ENCODE peak calls at places on chromosome 9, in eight cellular contexts. One of them, this sample, is unnamed.

GRCh38 chr9:131656356-131657030 is 83.4 kb downstream of the RAPGEF1 start:
- DNase-seq in Right ventricle myocardium inferior: peak; percentile 91
- DNase-seq in activated naive CD8-positive, alpha-beta T cell treated with anti-CD3 and anti-CD28 coated beads for 36 hours: peak; percentile 58
- DNase-seq in cardiac septum: peak; percentile 95
- DNase-seq in foreskin fibroblast: no peak
- DNase-seq in BE2C: no peak
- DNase-seq in effector memory CD8-positive, alpha-beta T cell: peak; percentile 71
- DNase-seq in left ventricle myocardium inferior: peak; percentile 67
- DNase-seq in this sample: peak; percentile 89

GRCh38 chr9:114454652-114455051 is 50.6 kb downstream of the WHRN start:
- DNase-seq in cardiac septum: no peak
- DNase-seq in effector memory CD8-positive, alpha-beta T cell: no peak
- DNase-seq in BE2C: no peak
- DNase-seq in activated naive CD8-positive, alpha-beta T cell treated with anti-CD3 and anti-CD28 coated beads for 36 hours: no peak
- DNase-seq in foreskin fibroblast: no peak
- DNase-seq in Right ventricle myocardium inferior: no peak
- DNase-seq in left ventricle myocardium inferior: no peak
- DNase-seq in this sample: no peak

GRCh38 chr9:79637180-79637925 is 65.6 kb downstream of the TLE4 start:
- DNase-seq in Right ventricle myocardium inferior: no peak
- DNase-seq in foreskin fibroblast: no peak
- DNase-seq in cardiac septum: no peak
- DNase-seq in left ventricle myocardium inferior: no peak
- DNase-seq in activated naive CD8-positive, alpha-beta T cell treated with anti-CD3 and anti-CD28 coated beads for 36 hours: no peak
- DNase-seq in BE2C: no peak
- DNase-seq in effector memory CD8-positive, alpha-beta T cell: no peak
- DNase-seq in this sample: no peak

GRCh38 chr9:95821999-95822398 is 53.5 kb upstream of the ERCC6L2 start:
- DNase-seq in left ventricle myocardium inferior: no peak
- DNase-seq in effector memory CD8-positive, alpha-beta T cell: no peak
- DNase-seq in activated naive CD8-positive, alpha-beta T cell treated with anti-CD3 and anti-CD28 coated beads for 36 hours: no peak
- DNase-seq in cardiac septum: no peak
- DNase-seq in foreskin fibroblast: no peak
- DNase-seq in BE2C: no peak
- DNase-seq in Right ventricle myocardium inferior: no peak
- DNase-seq in this sample: no peak

GRCh38 chr9:28007097-28007817 is 434.0 kb upstream of the C9orf72 start:
- DNase-seq in BE2C: no peak
- DNase-seq in left ventricle myocardium inferior: no peak
- DNase-seq in activated naive CD8-positive, alpha-beta T cell treated with anti-CD3 and anti-CD28 coated beads for 36 hours: no peak
- DNase-seq in effector memory CD8-positive, alpha-beta T cell: no peak
- DNase-seq in Right ventricle myocardium inferior: no peak
- DNase-seq in foreskin fibroblast: no peak
- DNase-seq in cardiac septum: no peak
- DNase-seq in this sample: no peak

GRCh38 chr9:108842610-108843295 is 13.0 kb downstream of the ACTL7B start:
- DNase-seq in left ventricle myocardium inferior: no peak
- DNase-seq in Right ventricle myocardium inferior: no peak
- DNase-seq in effector memory CD8-positive, alpha-beta T cell: no peak
- DNase-seq in cardiac septum: no peak
- DNase-seq in BE2C: no peak
- DNase-seq in activated naive CD8-positive, alpha-beta T cell treated with anti-CD3 and anti-CD28 coated beads for 36 hours: peak; percentile 13
- DNase-seq in foreskin fibroblast: no peak
- DNase-seq in this sample: no peak

GRCh38 chr9:134639994-134640393 is 1.6 kb upstream of the COL5A1 start:
- DNase-seq in foreskin fibroblast: no peak
- DNase-seq in activated naive CD8-positive, alpha-beta T cell treated with anti-CD3 and anti-CD28 coated beads for 36 hours: no peak
- DNase-seq in left ventricle myocardium inferior: no peak
- DNase-seq in BE2C: no peak
- DNase-seq in effector memory CD8-positive, alpha-beta T cell: no peak
- DNase-seq in cardiac septum: no peak
- DNase-seq in Right ventricle myocardium inferior: no peak
- DNase-seq in this sample: no peak

GRCh38 chr9:135773677-135774238 is 71.8 kb downstream of the KCNT1 start:
- DNase-seq in cardiac septum: no peak
- DNase-seq in activated naive CD8-positive, alpha-beta T cell treated with anti-CD3 and anti-CD28 coated beads for 36 hours: no peak
- DNase-seq in effector memory CD8-positive, alpha-beta T cell: no peak
- DNase-seq in Right ventricle myocardium inferior: no peak
- DNase-seq in left ventricle myocardium inferior: no peak
- DNase-seq in BE2C: no peak
- DNase-seq in foreskin fibroblast: no peak
- DNase-seq in this sample: no peak

GRCh38 chr9:110148384-110148783 is 59.6 kb downstream of the C9orf152 start:
- DNase-seq in BE2C: no peak
- DNase-seq in Right ventricle myocardium inferior: no peak
- DNase-seq in effector memory CD8-positive, alpha-beta T cell: peak; percentile 19
- DNase-seq in foreskin fibroblast: no peak
- DNase-seq in cardiac septum: no peak
- DNase-seq in left ventricle myocardium inferior: no peak
- DNase-seq in activated naive CD8-positive, alpha-beta T cell treated with anti-CD3 and anti-CD28 coated beads for 36 hours: peak; percentile 69
- DNase-seq in this sample: no peak

GRCh38 chr9:6758418-6759113 is 793 bp downstream of the KDM4C start:
- DNase-seq in foreskin fibroblast: peak; percentile 31
- DNase-seq in left ventricle myocardium inferior: peak; percentile 39
- DNase-seq in BE2C: peak; percentile 49
- DNase-seq in Right ventricle myocardium inferior: no peak
- DNase-seq in effector memory CD8-positive, alpha-beta T cell: peak; percentile 53
- DNase-seq in activated naive CD8-positive, alpha-beta T cell treated with anti-CD3 and anti-CD28 coated beads for 36 hours: peak; percentile 58
- DNase-seq in cardiac septum: peak; percentile 84
- DNase-seq in this sample: peak; percentile 76

GRCh38 chr9:130940023-130940549 is 1.0 kb upstream of the FIBCD1 start:
- DNase-seq in foreskin fibroblast: no peak
- DNase-seq in BE2C: peak; percentile 17
- DNase-seq in effector memory CD8-positive, alpha-beta T cell: no peak
- DNase-seq in left ventricle myocardium inferior: no peak
- DNase-seq in activated naive CD8-positive, alpha-beta T cell treated with anti-CD3 and anti-CD28 coated beads for 36 hours: no peak
- DNase-seq in Right ventricle myocardium inferior: peak; percentile 51
- DNase-seq in cardiac septum: no peak
- DNase-seq in this sample: no peak

GRCh38 chr9:35110327-35110758 is 5.3 kb downstream of the ATOSB start:
- DNase-seq in foreskin fibroblast: peak; percentile 58
- DNase-seq in activated naive CD8-positive, alpha-beta T cell treated with anti-CD3 and anti-CD28 coated beads for 36 hours: no peak
- DNase-seq in BE2C: no peak
- DNase-seq in left ventricle myocardium inferior: no peak
- DNase-seq in Right ventricle myocardium inferior: no peak
- DNase-seq in cardiac septum: no peak
- DNase-seq in effector memory CD8-positive, alpha-beta T cell: no peak
- DNase-seq in this sample: no peak

GRCh38 chr9:98374385-98375051 is 119.1 kb upstream of the TBC1D2 start:
- DNase-seq in cardiac septum: no peak
- DNase-seq in BE2C: no peak
- DNase-seq in activated naive CD8-positive, alpha-beta T cell treated with anti-CD3 and anti-CD28 coated beads for 36 hours: no peak
- DNase-seq in left ventricle myocardium inferior: no peak
- DNase-seq in Right ventricle myocardium inferior: no peak
- DNase-seq in effector memory CD8-positive, alpha-beta T cell: no peak
- DNase-seq in foreskin fibroblast: peak; percentile 81
- DNase-seq in this sample: no peak

GRCh38 chr9:113966394-113966793 is 90.3 kb downstream of the ZNF618 start:
- DNase-seq in BE2C: no peak
- DNase-seq in effector memory CD8-positive, alpha-beta T cell: no peak
- DNase-seq in activated naive CD8-positive, alpha-beta T cell treated with anti-CD3 and anti-CD28 coated beads for 36 hours: no peak
- DNase-seq in foreskin fibroblast: no peak
- DNase-seq in cardiac septum: no peak
- DNase-seq in left ventricle myocardium inferior: peak; percentile 27
- DNase-seq in Right ventricle myocardium inferior: no peak
- DNase-seq in this sample: no peak

GRCh38 chr9:76215066-76215465 is 179.2 kb downstream of the RFK start:
- DNase-seq in Right ventricle myocardium inferior: no peak
- DNase-seq in BE2C: peak; percentile 39
- DNase-seq in activated naive CD8-positive, alpha-beta T cell treated with anti-CD3 and anti-CD28 coated beads for 36 hours: no peak
- DNase-seq in left ventricle myocardium inferior: no peak
- DNase-seq in cardiac septum: no peak
- DNase-seq in effector memory CD8-positive, alpha-beta T cell: no peak
- DNase-seq in foreskin fibroblast: peak; percentile 87
- DNase-seq in this sample: no peak

GRCh38 chr9:115198018-115198417 is 80.1 kb upstream of the TNC start:
- DNase-seq in BE2C: no peak
- DNase-seq in Right ventricle myocardium inferior: no peak
- DNase-seq in activated naive CD8-positive, alpha-beta T cell treated with anti-CD3 and anti-CD28 coated beads for 36 hours: no peak
- DNase-seq in foreskin fibroblast: peak; percentile 67
- DNase-seq in left ventricle myocardium inferior: peak; percentile 28
- DNase-seq in cardiac septum: no peak
- DNase-seq in effector memory CD8-positive, alpha-beta T cell: no peak
- DNase-seq in this sample: no peak

GRCh38 chr9:37300620-37301368 is 121.7 kb upstream of the GRHPR start:
- DNase-seq in foreskin fibroblast: no peak
- DNase-seq in left ventricle myocardium inferior: no peak
- DNase-seq in effector memory CD8-positive, alpha-beta T cell: no peak
- DNase-seq in BE2C: no peak
- DNase-seq in Right ventricle myocardium inferior: no peak
- DNase-seq in cardiac septum: no peak
- DNase-seq in activated naive CD8-positive, alpha-beta T cell treated with anti-CD3 and anti-CD28 coated beads for 36 hours: peak; percentile 21
- DNase-seq in this sample: no peak

GRCh38 chr9:111622626-111623025 is 8.5 kb upstream of the DNAJC25 start:
- DNase-seq in cardiac septum: no peak
- DNase-seq in BE2C: no peak
- DNase-seq in Right ventricle myocardium inferior: no peak
- DNase-seq in effector memory CD8-positive, alpha-beta T cell: no peak
- DNase-seq in activated naive CD8-positive, alpha-beta T cell treated with anti-CD3 and anti-CD28 coated beads for 36 hours: no peak
- DNase-seq in left ventricle myocardium inferior: no peak
- DNase-seq in foreskin fibroblast: peak; percentile 85
- DNase-seq in this sample: peak; percentile 68

GRCh38 chr9:98897745-98898144 is 46.0 kb upstream of the COL15A1 start:
- DNase-seq in cardiac septum: no peak
- DNase-seq in effector memory CD8-positive, alpha-beta T cell: no peak
- DNase-seq in left ventricle myocardium inferior: no peak
- DNase-seq in activated naive CD8-positive, alpha-beta T cell treated with anti-CD3 and anti-CD28 coated beads for 36 hours: no peak
- DNase-seq in foreskin fibroblast: no peak
- DNase-seq in BE2C: no peak
- DNase-seq in Right ventricle myocardium inferior: no peak
- DNase-seq in this sample: no peak